ENCODE peak calls at places on chromosome 22, in eight cellular contexts. F, K, U, S, V, L, G and X are unnamed samples.

GRCh38 chr22:38314992-38315800 is 2.0 kb downstream of the CSNK1E start:
- DNase-seq in F (no peak), G (no peak), K (peak; percentile 35), S (no peak), U (no peak), V (no peak), L (no peak), X (no peak)

GRCh38 chr22:44379817-44380560 is 67.2 kb upstream of the SHISAL1 start:
- DNase-seq in U (no peak), F (no peak), K (no peak), G (no peak), V (no peak), L (no peak), S (no peak), X (no peak)

GRCh38 chr22:45583504-45583903 is 80.8 kb downstream of the FBLN1 start:
- DNase-seq in U (no peak), F (no peak), K (no peak), V (no peak), G (peak; percentile 6), S (no peak), L (no peak), X (no peak)

GRCh38 chr22:21646608-21647590 is 4.8 kb downstream of the SDF2L1 start:
- DNase-seq in G (peak; percentile 70), F (peak; percentile 46), K (peak; percentile 74), L (peak; percentile 62), V (peak; percentile 64), U (peak; percentile 75), S (peak; percentile 88), X (peak; percentile 72)

GRCh38 chr22:39205344-39206021 is 39.3 kb downstream of the PDGFB start:
- DNase-seq in V (no peak), G (peak; percentile 38), F (peak; percentile 38), S (peak; percentile 26), L (peak; percentile 78), U (no peak), K (peak; percentile 78), X (peak; percentile 70)

GRCh38 chr22:40329466-40329865 is 16.8 kb upstream of the ADSL start:
- DNase-seq in F (no peak), L (no peak), G (no peak), V (no peak), K (no peak), S (peak; percentile 54), U (no peak), X (no peak)

GRCh38 chr22:39374801-39375200 is 24.8 kb upstream of the TAB1 start:
- DNase-seq in U (no peak), G (no peak), V (no peak), K (no peak), L (no peak), S (no peak), F (no peak), X (no peak)

GRCh38 chr22:47090591-47091240 is 328.3 kb downstream of the TBC1D22A start:
- DNase-seq in F (no peak), S (peak; percentile 93), K (peak; percentile 60), U (peak; percentile 37), G (peak; percentile 13), L (peak; percentile 2), V (no peak), X (no peak)

GRCh38 chr22:26482171-26482570 is 1.4 kb downstream of the HPS4 start:
- DNase-seq in L (no peak), K (no peak), F (no peak), S (peak; percentile 57), G (no peak), V (no peak), U (no peak), X (no peak)

GRCh38 chr22:26445577-26446275 is 16.7 kb downstream of the ASPHD2 start:
- DNase-seq in K (no peak), S (no peak), G (no peak), L (no peak), U (no peak), F (no peak), V (no peak), X (peak; percentile 17)

GRCh38 chr22:29149841-29150555 is 55.7 kb upstream of the EMID1 start:
- DNase-seq in U (no peak), K (no peak), F (no peak), S (no peak), G (no peak), V (peak; percentile 98), L (no peak), X (no peak)